ENCODE peak calls at places on chromosomes 16 and 17, in seven cellular contexts. D, G, H, A, E, F and Z are unnamed samples.

GRCh38 chr17:16939606-16940115 is 32.3 kb downstream of the TNFRSF13B start:
- DNase-seq in E (no peak), G (no peak), A (no peak), H (no peak), F (peak), D (peak), Z (peak)

GRCh38 chr16:73713817-73714495 is 582.7 kb upstream of the PSMD7 start:
- DNase-seq in H (no peak), D (no peak), E (no peak), F (peak), G (no peak), A (peak), Z (no peak)

GRCh38 chr16:17277981-17278381 is 192.8 kb downstream of the XYLT1 start:
- DNase-seq in F (no peak), G (no peak), A (no peak), D (no peak), H (no peak), E (peak), Z (no peak)

GRCh38 chr17:51260960-51261958 is 913 bp downstream of the UTP18 start:
- DNase-seq in A (peak), D (no peak), H (no peak), E (peak), F (peak), G (no peak), Z (peak)

GRCh38 chr16:69709456-69710084 is 16.8 kb downstream of the NQO1 start:
- DNase-seq in G (peak), A (peak), H (no peak), E (no peak), F (no peak), D (no peak), Z (no peak)

GRCh38 chr16:70460737-70461261 is 6.4 kb downstream of the FCSK start:
- DNase-seq in H (no peak), E (no peak), F (no peak), G (no peak), A (no peak), D (peak), Z (no peak)

GRCh38 chr16:80664226-80664625 is 123.4 kb downstream of the DYNLRB2 start:
- DNase-seq in A (no peak), G (no peak), E (no peak), H (no peak), F (no peak), D (no peak), Z (no peak)

GRCh38 chr17:45227101-45227591 is 5.5 kb downstream of the FMNL1 start:
- DNase-seq in G (no peak), A (no peak), D (peak), F (no peak), H (no peak), E (peak), Z (no peak)

GRCh38 chr16:22123146-22123545 is 30.8 kb downstream of the VWA3A start:
- DNase-seq in H (no peak), A (peak), G (no peak), E (no peak), F (no peak), D (no peak), Z (no peak)

GRCh38 chr16:1900452-1900774 is 17.8 kb downstream of the HS3ST6 start:
- DNase-seq in F (no peak), H (no peak), G (no peak), A (no peak), D (no peak), E (peak), Z (no peak)

GRCh38 chr16:17404903-17405691 is 65.7 kb downstream of the XYLT1 start:
- DNase-seq in G (peak), D (peak), E (peak), A (no peak), F (peak), H (peak), Z (peak)

GRCh38 chr16:67199808-67200198 is 872 bp downstream of the ELMO3 start:
- DNase-seq in E (no peak), H (no peak), A (no peak), G (no peak), D (peak), F (no peak), Z (no peak)

GRCh38 chr16:67197704-67198103 is 1.2 kb upstream of the ELMO3 start:
- DNase-seq in D (peak), H (no peak), F (no peak), A (no peak), G (no peak), E (no peak), Z (no peak)

GRCh38 chr16:67199011-67199807 is at the start of gene ELMO3:
- DNase-seq in F (no peak), D (peak), G (no peak), H (no peak), A (no peak), E (no peak), Z (peak)

GRCh38 chr16:67196881-67197280 is 2.0 kb upstream of the ELMO3 start:
- DNase-seq in H (no peak), G (no peak), A (no peak), E (no peak), F (no peak), D (no peak), Z (no peak)

GRCh38 chr16:67198238-67198734 is 645 bp upstream of the ELMO3 start:
- DNase-seq in H (no peak), E (peak), A (no peak), G (no peak), F (no peak), D (peak), Z (peak)
- TF ChIP-seq CTCF in H (peak), E (peak), A (peak), G (peak), F (peak), D (peak), Z (peak)

GRCh38 chr16:4655801-4656200 is 31.2 kb downstream of the MGRN1 start:
- DNase-seq in E (no peak), G (no peak), F (no peak), H (no peak), A (no peak), D (no peak), Z (no peak)
- H3K27ac ChIP-seq in E (no peak), G (no peak), F (no peak), H (no peak), A (no peak), D (peak), Z (peak)

GRCh38 chr17:6894206-6894528 is 62.6 kb upstream of the TEKT1 start:
- DNase-seq in F (no peak), D (no peak), E (no peak), A (no peak), H (no peak), G (no peak), Z (no peak)
- TF ChIP-seq CTCF in F (no peak), D (no peak), E (peak), A (no peak), H (no peak), G (peak), Z (peak)

GRCh38 chr17:63578769-63579111 is 22.0 kb upstream of the TACO1 start:
- DNase-seq in A (no peak), F (no peak), E (no peak), G (no peak), H (no peak), D (no peak), Z (no peak)

GRCh38 chr17:63573634-63574033 is 23.4 kb downstream of the DCAF7 start:
- DNase-seq in A (no peak), E (no peak), H (no peak), D (no peak), G (no peak), F (no peak), Z (no peak)

GRCh38 chr17:63578027-63578768 is 22.5 kb upstream of the TACO1 start:
- DNase-seq in H (no peak), F (no peak), G (no peak), E (no peak), D (no peak), A (no peak), Z (no peak)

DNA sequence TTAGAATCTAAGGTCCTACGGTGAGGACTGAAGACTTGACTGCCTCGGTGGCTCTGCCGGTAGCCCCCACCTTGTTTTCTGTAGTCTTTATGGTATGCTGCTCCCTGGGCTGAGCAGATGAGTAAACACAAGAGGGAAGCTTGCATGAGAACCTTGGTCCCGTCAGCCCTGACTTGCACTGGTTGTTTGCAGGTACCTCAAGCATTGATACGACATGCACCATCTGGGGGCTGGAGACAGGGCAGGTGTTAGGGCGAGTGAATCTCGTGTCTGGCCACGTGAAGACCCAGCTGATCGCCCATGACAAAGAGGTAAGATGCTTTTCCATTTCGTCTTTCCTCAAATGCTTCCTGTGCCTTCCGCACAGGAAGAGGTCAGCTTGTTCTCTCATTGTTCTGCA is 21.1 kb upstream of the TACO1 start:
- DNase-seq in F (no peak), E (no peak), G (no peak), A (no peak), H (no peak), D (no peak), Z (no peak)
- H3K27ac ChIP-seq in F (no peak), E (no peak), G (no peak), A (no peak), H (no peak), D (no peak), Z (peak)

GRCh38 chr16:50025544-50025931 is 513 bp downstream of the CNEP1R1 start:
- DNase-seq in F (no peak), E (no peak), G (peak), D (no peak), A (no peak), H (no peak), Z (no peak)

GRCh38 chr16:50023626-50024025 is 1.4 kb upstream of the CNEP1R1 start:
- DNase-seq in D (no peak), E (no peak), F (no peak), G (no peak), H (no peak), A (no peak), Z (no peak)

GRCh38 chr16:50024684-50025543 is at the start of gene CNEP1R1:
- DNase-seq in H (peak), E (peak), G (peak), F (peak), D (peak), A (peak), Z (peak)

GRCh38 chr16:50024207-50024606 is 818 bp upstream of the CNEP1R1 start:
- DNase-seq in F (no peak), D (no peak), E (no peak), H (no peak), A (no peak), G (no peak), Z (no peak)

DNA sequence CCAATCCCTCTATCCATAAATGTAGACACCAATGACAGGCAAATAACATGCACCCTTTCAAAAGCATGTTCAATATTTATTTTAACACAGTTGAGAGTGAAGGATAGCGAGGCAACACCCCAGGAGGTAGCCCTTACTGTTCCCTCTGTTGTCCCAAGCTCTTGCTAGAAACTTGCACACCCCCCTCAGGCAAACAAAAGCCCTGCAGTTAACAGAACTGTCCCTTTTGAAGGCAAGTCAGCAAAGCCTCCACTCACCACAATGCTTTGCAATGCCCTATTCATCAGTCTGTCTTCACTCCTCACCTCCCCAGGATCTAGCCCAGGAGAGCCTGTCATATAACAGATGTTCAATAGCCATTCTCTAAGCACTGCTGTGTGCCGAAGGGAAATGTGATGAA is 3.5 kb upstream of the CNEP1R1 start:
- DNase-seq in H (no peak), A (no peak), F (no peak), D (no peak), G (no peak), E (no peak), Z (no peak)
- TF ChIP-seq CTCF in H (no peak), A (peak), F (no peak), D (no peak), G (no peak), E (no peak), Z (no peak)

GRCh38 chr17:15395091-15395490 is 53.7 kb upstream of the TEKT3 start:
- DNase-seq in G (no peak), A (no peak), F (no peak), E (no peak), D (no peak), H (no peak), Z (no peak)

GRCh38 chr17:15397605-15398004 is 56.2 kb upstream of the TEKT3 start:
- DNase-seq in E (no peak), D (no peak), A (no peak), G (no peak), F (no peak), H (no peak), Z (no peak)

GRCh38 chr17:15393414-15393813 is 52.0 kb upstream of the TEKT3 start:
- DNase-seq in E (no peak), H (no peak), D (no peak), F (no peak), G (no peak), A (no peak), Z (no peak)

GRCh38 chr17:15388356-15389046 is 47.1 kb upstream of the TEKT3 start:
- DNase-seq in D (no peak), A (no peak), E (peak), G (no peak), H (no peak), F (no peak), Z (no peak)

GRCh38 chr17:15392326-15392739 is 50.9 kb upstream of the TEKT3 start:
- DNase-seq in H (no peak), G (peak), F (no peak), D (no peak), A (no peak), E (no peak), Z (no peak)
- H3K27ac ChIP-seq in H (no peak), G (no peak), F (no peak), D (peak), A (no peak), E (no peak), Z (no peak)

GRCh38 chr17:522912-523311 is 170.3 kb upstream of the RPH3AL start:
- DNase-seq in G (no peak), F (no peak), A (no peak), D (no peak), H (no peak), E (no peak), Z (no peak)
- TF ChIP-seq CTCF in G (no peak), F (no peak), A (no peak), D (no peak), H (no peak), E (no peak), Z (no peak)

DNA sequence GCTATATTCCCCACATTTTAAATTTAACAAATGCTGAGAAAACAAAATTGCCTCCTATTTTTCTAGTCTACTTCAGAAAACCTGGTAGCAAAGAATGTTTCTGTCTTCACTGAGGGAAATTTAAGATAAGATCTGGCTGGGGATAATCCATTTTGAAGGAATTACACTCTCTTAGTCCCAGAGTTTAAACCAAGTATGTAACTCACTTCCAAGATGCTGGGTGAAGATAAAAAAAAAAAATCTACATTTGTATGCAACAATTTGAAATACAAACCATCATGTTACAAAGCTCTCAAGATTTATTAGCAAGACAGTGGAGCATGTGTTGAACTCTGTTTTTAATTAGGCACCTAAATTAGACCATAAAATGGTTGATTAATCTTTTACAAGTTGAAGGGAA is 5.7 kb downstream of the HS3ST3B1 start:
- DNase-seq in E (no peak), G (no peak), H (no peak), F (no peak), D (no peak), A (no peak), Z (no peak)
- H3K27ac ChIP-seq in E (no peak), G (peak), H (no peak), F (no peak), D (no peak), A (no peak), Z (no peak)

GRCh38 chr17:4420692-4421131 is 13.0 kb upstream of the SPNS3 start:
- DNase-seq in H (peak), F (peak), D (no peak), A (no peak), G (peak), E (no peak), Z (no peak)
- TF ChIP-seq CTCF in H (peak), F (peak), D (peak), A (peak), G (peak), E (peak), Z (peak)

DNA sequence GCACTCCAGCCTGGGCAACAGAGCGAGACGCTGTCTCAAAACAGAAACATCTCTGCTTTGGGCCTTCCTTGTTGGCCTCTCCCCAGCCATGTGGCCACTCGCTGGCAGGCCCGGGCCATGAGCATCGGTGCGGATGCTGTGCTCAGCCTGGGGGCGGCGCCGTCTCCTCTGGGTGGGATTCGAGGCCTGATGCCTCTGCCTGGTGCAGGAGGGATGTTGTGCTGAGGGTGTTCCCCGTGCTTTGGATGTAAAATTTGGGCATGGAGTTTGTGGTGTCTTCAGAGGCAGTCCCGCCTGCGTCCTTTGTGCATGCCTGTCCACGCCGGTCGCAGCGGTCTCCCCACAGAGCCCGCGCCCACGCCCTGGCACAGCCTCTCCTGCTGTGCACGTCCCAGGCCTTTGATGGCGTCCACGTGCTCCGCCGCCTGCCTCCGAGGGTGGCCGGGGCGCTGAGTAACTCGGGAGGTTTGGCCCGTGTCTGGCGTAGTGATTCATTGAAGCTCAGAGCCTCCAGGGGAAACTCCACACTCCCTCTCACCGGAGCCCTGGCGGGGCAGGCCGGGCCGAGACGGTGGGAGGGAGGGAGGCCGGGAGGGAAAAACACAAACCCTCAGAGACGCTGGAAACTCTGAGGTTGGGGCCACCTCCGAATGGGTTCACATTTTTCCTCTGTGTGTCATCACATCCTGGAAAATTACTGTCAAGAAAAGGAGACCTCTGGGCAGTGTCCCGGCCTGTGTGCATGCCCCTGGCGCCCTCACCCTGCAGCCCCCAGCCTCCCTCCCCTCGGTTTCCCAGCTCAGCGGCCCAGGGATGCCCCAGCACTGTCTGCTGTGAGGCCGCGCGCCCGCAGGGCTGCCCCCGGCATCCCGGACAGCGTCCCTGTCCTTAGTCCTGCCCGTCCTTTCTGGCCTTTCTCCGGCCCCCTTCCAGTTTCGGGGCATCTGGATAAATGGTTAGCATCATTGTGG is 19.0 kb downstream of the CENPX start:
- DNase-seq in E (peak), G (peak), A (no peak), D (no peak), H (peak), F (peak), Z (no peak)
- H3K27ac ChIP-seq in E (peak), G (peak), A (no peak), D (peak), H (peak), F (peak), Z (no peak)